ENCODE peak calls at places on chromosomes 16 and 17, in nine cellular contexts. E, T, C, F, Q, O, A, N and Z are unnamed samples.

GRCh38 chr17:3916013-3916696 is at the start of gene P2RX1:
- DNase-seq in Q (no peak), N (no peak), O (no peak), T (no peak), C (no peak), E (no peak), A (peak), F (no peak), Z (no peak)

GRCh38 chr16:3444032-3444388 is 530 bp downstream of the NAA60 start:
- DNase-seq in E (peak), O (peak), T (peak), C (peak), Q (peak), A (no peak), N (no peak), F (no peak), Z (peak)

GRCh38 chr17:9217151-9218067 is 196.1 kb downstream of the NTN1 start:
- DNase-seq in O (peak), A (peak), T (no peak), E (peak), C (peak), N (no peak), F (no peak), Q (peak), Z (no peak)

GRCh38 chr16:53817117-53817516 is 113.2 kb downstream of the FTO start:
- DNase-seq in C (peak), E (peak), O (peak), Q (peak), F (no peak), N (no peak), A (peak), T (no peak), Z (no peak)

GRCh38 chr16:15952265-15952711 is 2.9 kb downstream of the ABCC1 start:
- DNase-seq in O (peak), T (no peak), F (no peak), E (peak), A (no peak), C (no peak), Q (peak), N (no peak), Z (no peak)

GRCh38 chr17:7215136-7215638 is 4.4 kb downstream of the DLG4 start:
- DNase-seq in E (no peak), N (no peak), T (no peak), Q (no peak), O (no peak), F (no peak), A (no peak), C (no peak), Z (no peak)

GRCh38 chr16:28927815-28928214 is 2.8 kb upstream of the RABEP2 start:
- DNase-seq in E (no peak), F (no peak), O (no peak), A (no peak), C (no peak), T (no peak), N (no peak), Q (no peak), Z (no peak)

GRCh38 chr16:60642956-60643355 is 1393.3 kb downstream of the CDH8 start:
- DNase-seq in N (no peak), F (no peak), A (no peak), C (peak), T (no peak), O (peak), E (peak), Q (peak), Z (no peak)

GRCh38 chr17:75763613-75764416 is 1.2 kb downstream of the GALK1 start:
- DNase-seq in A (peak), T (no peak), C (peak), N (no peak), O (peak), F (no peak), E (no peak), Q (no peak), Z (no peak)